ENCODE peak calls at places on chromosomes 13 and 19, in four cellular contexts. One of them, this sample, is unnamed.

GRCh38 chr19:1752757-1753728 is at the start of gene ONECUT3:
- DNase-seq in endothelial cell: no peak
- DNase-seq in SK-MEL-5: no peak
- DNase-seq in stimulated activated CD4-positive, alpha-beta T cell treated with anti-CD3 and anti-CD28 coated beads, Interleukin-2, amount 100 ng/mL, for 48 hours: no peak
- DNase-seq in this sample: no peak

GRCh38 chr19:51572908-51573307 is 1.8 kb downstream of the ZNF175 start:
- DNase-seq in endothelial cell: no peak
- DNase-seq in SK-MEL-5: no peak
- DNase-seq in stimulated activated CD4-positive, alpha-beta T cell treated with anti-CD3 and anti-CD28 coated beads, Interleukin-2, amount 100 ng/mL, for 48 hours: no peak
- DNase-seq in this sample: no peak

GRCh38 chr19:18020212-18021067 is 12.5 kb downstream of the ARRDC2 start:
- DNase-seq in endothelial cell: no peak
- DNase-seq in SK-MEL-5: no peak
- DNase-seq in stimulated activated CD4-positive, alpha-beta T cell treated with anti-CD3 and anti-CD28 coated beads, Interleukin-2, amount 100 ng/mL, for 48 hours: no peak
- DNase-seq in this sample: no peak

GRCh38 chr19:35889370-35890112 is 10.8 kb downstream of the NFKBID start:
- DNase-seq in endothelial cell: no peak
- DNase-seq in SK-MEL-5: no peak
- DNase-seq in stimulated activated CD4-positive, alpha-beta T cell treated with anti-CD3 and anti-CD28 coated beads, Interleukin-2, amount 100 ng/mL, for 48 hours: no peak
- DNase-seq in this sample: no peak

GRCh38 chr19:56974554-56975207 is 134.2 kb upstream of the PEG3 start:
- DNase-seq in endothelial cell: no peak
- DNase-seq in SK-MEL-5: no peak
- DNase-seq in stimulated activated CD4-positive, alpha-beta T cell treated with anti-CD3 and anti-CD28 coated beads, Interleukin-2, amount 100 ng/mL, for 48 hours: no peak
- DNase-seq in this sample: no peak

GRCh38 chr19:39047076-39047475 is 14.7 kb upstream of the FBXO27 start:
- DNase-seq in endothelial cell: no peak
- DNase-seq in SK-MEL-5: no peak
- DNase-seq in stimulated activated CD4-positive, alpha-beta T cell treated with anti-CD3 and anti-CD28 coated beads, Interleukin-2, amount 100 ng/mL, for 48 hours: no peak
- DNase-seq in this sample: no peak

GRCh38 chr13:46866150-46866549 is 30.7 kb downstream of the HTR2A start:
- DNase-seq in endothelial cell: no peak
- DNase-seq in SK-MEL-5: peak; percentile 95
- DNase-seq in stimulated activated CD4-positive, alpha-beta T cell treated with anti-CD3 and anti-CD28 coated beads, Interleukin-2, amount 100 ng/mL, for 48 hours: no peak
- DNase-seq in this sample: peak; percentile 7

GRCh38 chr13:40206241-40207109 is 460.0 kb downstream of the FOXO1 start:
- DNase-seq in endothelial cell: no peak
- DNase-seq in SK-MEL-5: no peak
- DNase-seq in stimulated activated CD4-positive, alpha-beta T cell treated with anti-CD3 and anti-CD28 coated beads, Interleukin-2, amount 100 ng/mL, for 48 hours: peak; percentile 31
- DNase-seq in this sample: no peak

GRCh38 chr13:26220575-26220974 is 1.5 kb downstream of the RNF6 start:
- DNase-seq in endothelial cell: no peak
- DNase-seq in SK-MEL-5: peak; percentile 10
- DNase-seq in stimulated activated CD4-positive, alpha-beta T cell treated with anti-CD3 and anti-CD28 coated beads, Interleukin-2, amount 100 ng/mL, for 48 hours: no peak
- DNase-seq in this sample: no peak

GRCh38 chr13:75776550-75776949 is 140.4 kb downstream of the LMO7 start:
- DNase-seq in endothelial cell: no peak
- DNase-seq in SK-MEL-5: no peak
- DNase-seq in stimulated activated CD4-positive, alpha-beta T cell treated with anti-CD3 and anti-CD28 coated beads, Interleukin-2, amount 100 ng/mL, for 48 hours: no peak
- DNase-seq in this sample: no peak

GRCh38 chr13:59706101-59706976 is 457.4 kb downstream of the DIAPH3 start:
- DNase-seq in endothelial cell: no peak
- DNase-seq in SK-MEL-5: no peak
- DNase-seq in stimulated activated CD4-positive, alpha-beta T cell treated with anti-CD3 and anti-CD28 coated beads, Interleukin-2, amount 100 ng/mL, for 48 hours: no peak
- DNase-seq in this sample: no peak

GRCh38 chr13:39385621-39386231 is 217.3 kb downstream of the LHFPL6 start:
- DNase-seq in endothelial cell: no peak
- DNase-seq in SK-MEL-5: peak; percentile 10
- DNase-seq in stimulated activated CD4-positive, alpha-beta T cell treated with anti-CD3 and anti-CD28 coated beads, Interleukin-2, amount 100 ng/mL, for 48 hours: no peak
- DNase-seq in this sample: no peak

GRCh38 chr19:6466526-6467248 is 2.6 kb downstream of the CRB3 start:
- DNase-seq in endothelial cell: no peak
- DNase-seq in SK-MEL-5: no peak
- DNase-seq in stimulated activated CD4-positive, alpha-beta T cell treated with anti-CD3 and anti-CD28 coated beads, Interleukin-2, amount 100 ng/mL, for 48 hours: no peak
- DNase-seq in this sample: no peak

GRCh38 chr19:47157455-47158321 is 27.1 kb downstream of the SAE1 start:
- DNase-seq in endothelial cell: peak; percentile 63
- DNase-seq in SK-MEL-5: peak; percentile 83
- DNase-seq in stimulated activated CD4-positive, alpha-beta T cell treated with anti-CD3 and anti-CD28 coated beads, Interleukin-2, amount 100 ng/mL, for 48 hours: no peak
- DNase-seq in this sample: no peak

GRCh38 chr13:113862766-113863510 is 938 bp downstream of the GAS6 start:
- DNase-seq in endothelial cell: peak; percentile 40
- DNase-seq in SK-MEL-5: no peak
- DNase-seq in stimulated activated CD4-positive, alpha-beta T cell treated with anti-CD3 and anti-CD28 coated beads, Interleukin-2, amount 100 ng/mL, for 48 hours: no peak
- DNase-seq in this sample: no peak

GRCh38 chr13:106104281-106104901 is 431.1 kb downstream of the EFNB2 start:
- DNase-seq in endothelial cell: no peak
- DNase-seq in SK-MEL-5: no peak
- DNase-seq in stimulated activated CD4-positive, alpha-beta T cell treated with anti-CD3 and anti-CD28 coated beads, Interleukin-2, amount 100 ng/mL, for 48 hours: no peak
- DNase-seq in this sample: no peak

GRCh38 chr13:48975926-48976676 is 389 bp downstream of the FNDC3A start:
- DNase-seq in endothelial cell: peak; percentile 75
- DNase-seq in SK-MEL-5: peak; percentile 78
- DNase-seq in stimulated activated CD4-positive, alpha-beta T cell treated with anti-CD3 and anti-CD28 coated beads, Interleukin-2, amount 100 ng/mL, for 48 hours: peak; percentile 82
- DNase-seq in this sample: peak; percentile 46

GRCh38 chr19:50331187-50332013 is 2.2 kb upstream of the KCNC3 start:
- DNase-seq in endothelial cell: no peak
- DNase-seq in SK-MEL-5: no peak
- DNase-seq in stimulated activated CD4-positive, alpha-beta T cell treated with anti-CD3 and anti-CD28 coated beads, Interleukin-2, amount 100 ng/mL, for 48 hours: no peak
- DNase-seq in this sample: peak; percentile 20

This sample was measured in HuH-7.5.